ENCODE peak calls at places on chromosomes 12 and 14, in six cellular contexts. G is prostate gland, D is HCT116, I is ovary, N is tibial nerve, O is transverse colon. F is an unnamed sample. For H3K36me3, the result is how much of the 10 kb centered on the place peaks cover.

GRCh38 chr12:27178723-27179398 is 65.2 kb upstream of the STK38L start:
- DNase-seq in N (no peak), G (no peak), D (no peak), O (no peak), I (no peak), F (no peak)

GRCh38 chr14:61388173-61388975 is 67.0 kb downstream of the PRKCH start:
- DNase-seq in N (no peak), G (no peak), O (no peak), I (no peak), D (peak), F (no peak)

GRCh38 chr12:51000245-51000644 is 25.9 kb downstream of the SLC11A2 start:
- DNase-seq in N (no peak), D (no peak), O (no peak), I (no peak), G (no peak), F (no peak)

GRCh38 chr14:30559638-30560071 is 697 bp downstream of the G2E3 start:
- DNase-seq in G (no peak), O (no peak), N (no peak), I (no peak), D (no peak), F (no peak)

GRCh38 chr14:38837333-38838048 is 265.5 kb downstream of the SEC23A start:
- DNase-seq in N (no peak), D (no peak), O (peak), G (no peak), I (no peak), F (no peak)

GRCh38 chr14:50800032-50800431 is 30.9 kb downstream of the NIN start:
- DNase-seq in G (no peak), N (no peak), O (no peak), I (no peak), D (no peak), F (no peak)

GRCh38 chr12:92331383-92331782 is 185.7 kb upstream of the BTG1 start:
- DNase-seq in G (no peak), D (no peak), N (no peak), O (no peak), I (no peak), F (no peak)

GRCh38 chr12:98516184-98516873 is 939 bp downstream of the TMPO start:
- DNase-seq in O (peak), N (peak), D (peak), I (peak), G (peak), F (peak)

GRCh38 chr14:69260246-69260978 is 454 bp downstream of the GALNT16 start:
- DNase-seq in O (no peak), G (no peak), D (no peak), N (no peak), I (peak), F (no peak)

GRCh38 chr14:89276424-89276975 is 140.5 kb downstream of the FOXN3 start:
- DNase-seq in G (no peak), I (no peak), D (no peak), N (no peak), O (peak), F (no peak)

GRCh38 chr14:64137657-64138290 is 156.4 kb downstream of the ESR2 start:
- DNase-seq in N (no peak), I (peak), D (no peak), O (no peak), G (peak), F (no peak)

GRCh38 chr14:80981673-80982072 is 26.3 kb downstream of the TSHR start:
- DNase-seq in G (no peak), O (no peak), D (no peak), N (no peak), I (no peak), F (no peak)

GRCh38 chr14:104396682-104397470 is 182.7 kb upstream of the C14orf180 start:
- DNase-seq in O (no peak), N (no peak), I (no peak), D (no peak), G (no peak), F (no peak)

GRCh38 chr12:66288121-66288520 is 14.2 kb upstream of the HELB start:
- DNase-seq in D (no peak), N (no peak), I (no peak), O (no peak), G (no peak), F (no peak)

GRCh38 chr12:57806677-57807076 is 11.9 kb downstream of the AVIL start:
- DNase-seq in D (no peak), O (no peak), I (no peak), G (no peak), N (no peak), F (no peak)

GRCh38 chr12:57797938-57798337 is 15.4 kb downstream of the TSFM start:
- DNase-seq in D (no peak), G (no peak), I (no peak), N (no peak), O (no peak), F (no peak)

GRCh38 chr12:57800965-57801364 is 17.6 kb downstream of the AVIL start:
- DNase-seq in O (no peak), I (no peak), N (no peak), D (no peak), G (no peak), F (no peak)

GRCh38 chr12:57803317-57803893 is 15.1 kb downstream of the AVIL start:
- DNase-seq in O (peak), N (peak), I (no peak), D (peak), G (no peak), F (no peak)

DNA sequence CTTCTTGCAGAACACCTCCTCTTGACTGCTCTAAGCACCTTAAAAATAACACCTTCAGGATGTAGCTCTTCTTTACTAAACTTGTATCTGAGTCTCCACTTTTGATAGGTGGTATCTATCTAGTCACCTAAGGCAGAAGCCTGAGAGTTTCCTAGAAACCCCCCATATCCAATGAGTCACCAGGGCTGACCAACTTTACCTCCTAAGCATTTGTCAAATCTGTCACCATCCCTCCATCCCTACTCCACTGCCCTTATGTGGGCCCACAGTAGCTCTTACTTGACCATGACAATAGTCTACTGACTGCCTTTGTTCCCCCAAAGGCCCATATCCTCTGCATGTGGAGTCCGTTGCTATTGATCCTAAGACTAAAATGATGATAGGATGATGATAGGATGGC is 15.9 kb downstream of the AVIL start:
- DNase-seq in O (no peak), D (no peak), N (no peak), G (no peak), I (no peak), F (no peak)
- H3K36me3 ChIP-seq in O (under half), D (under half), N (under half), G (under half), I (under half), F (half or more)

GRCh38 chr14:71555654-71556559 is 376.3 kb upstream of the RGS6 start:
- DNase-seq in G (no peak), N (no peak), D (no peak), I (no peak), O (peak), F (no peak)
- H3K4me3 ChIP-seq in G (no peak), N (no peak), D (no peak), I (no peak), O (no peak), F (no peak)

GRCh38 chr14:91333640-91334039 is 84.0 kb downstream of the CCDC88C start:
- DNase-seq in D (no peak), N (no peak), G (no peak), I (no peak), O (no peak), F (no peak)
- H3K36me3 ChIP-seq in D (under half), N (under half), G (under half), I (under half), O (under half), F (half or more)

GRCh38 chr12:55718020-55718419 is 2.2 kb upstream of the RDH5 start:
- DNase-seq in D (no peak), I (no peak), N (no peak), G (no peak), O (no peak), F (no peak)

GRCh38 chr12:55715833-55716581 is at the start of gene BLOC1S1:
- DNase-seq in D (peak), O (peak), N (peak), G (peak), I (peak), F (peak)

GRCh38 chr12:55716582-55717396 is 943 bp downstream of the BLOC1S1 start:
- DNase-seq in G (no peak), D (no peak), I (no peak), N (no peak), O (no peak), F (no peak)

GRCh38 chr12:55718650-55719275 is 1.4 kb upstream of the RDH5 start:
- DNase-seq in I (no peak), O (no peak), N (no peak), G (no peak), D (no peak), F (no peak)

GRCh38 chr12:55717397-55718007 is 1.7 kb downstream of the BLOC1S1 start:
- DNase-seq in I (no peak), N (no peak), D (no peak), O (peak), G (no peak), F (no peak)
- H3K4me3 ChIP-seq in I (no peak), N (peak), D (peak), O (peak), G (no peak), F (peak)

DNA sequence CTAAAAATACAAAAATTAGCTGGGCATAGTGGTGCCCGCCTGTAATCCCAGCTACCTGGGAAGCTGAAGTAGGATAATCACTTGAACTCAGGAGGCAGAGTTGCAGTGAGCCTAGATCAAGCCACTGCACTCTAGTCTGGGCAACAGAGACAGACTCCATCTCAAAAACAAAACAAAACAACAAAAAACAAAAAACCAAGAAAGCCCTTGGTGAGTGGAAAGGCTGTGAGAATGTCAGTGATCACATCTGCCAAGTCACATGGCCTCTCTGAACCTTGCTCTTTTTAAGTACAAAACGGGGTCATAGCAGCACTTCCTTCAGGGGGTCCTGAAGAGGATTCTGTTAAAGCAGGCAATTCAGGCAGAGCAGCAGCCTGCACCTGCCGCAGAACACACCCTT is 9.7 kb downstream of the RPS6KL1 start:
- DNase-seq in I (no peak), G (no peak), D (no peak), O (no peak), N (no peak), F (no peak)
- H3K36me3 ChIP-seq in I (under half), G (under half), D (under half), O (under half), N (under half), F (under half)

DNA sequence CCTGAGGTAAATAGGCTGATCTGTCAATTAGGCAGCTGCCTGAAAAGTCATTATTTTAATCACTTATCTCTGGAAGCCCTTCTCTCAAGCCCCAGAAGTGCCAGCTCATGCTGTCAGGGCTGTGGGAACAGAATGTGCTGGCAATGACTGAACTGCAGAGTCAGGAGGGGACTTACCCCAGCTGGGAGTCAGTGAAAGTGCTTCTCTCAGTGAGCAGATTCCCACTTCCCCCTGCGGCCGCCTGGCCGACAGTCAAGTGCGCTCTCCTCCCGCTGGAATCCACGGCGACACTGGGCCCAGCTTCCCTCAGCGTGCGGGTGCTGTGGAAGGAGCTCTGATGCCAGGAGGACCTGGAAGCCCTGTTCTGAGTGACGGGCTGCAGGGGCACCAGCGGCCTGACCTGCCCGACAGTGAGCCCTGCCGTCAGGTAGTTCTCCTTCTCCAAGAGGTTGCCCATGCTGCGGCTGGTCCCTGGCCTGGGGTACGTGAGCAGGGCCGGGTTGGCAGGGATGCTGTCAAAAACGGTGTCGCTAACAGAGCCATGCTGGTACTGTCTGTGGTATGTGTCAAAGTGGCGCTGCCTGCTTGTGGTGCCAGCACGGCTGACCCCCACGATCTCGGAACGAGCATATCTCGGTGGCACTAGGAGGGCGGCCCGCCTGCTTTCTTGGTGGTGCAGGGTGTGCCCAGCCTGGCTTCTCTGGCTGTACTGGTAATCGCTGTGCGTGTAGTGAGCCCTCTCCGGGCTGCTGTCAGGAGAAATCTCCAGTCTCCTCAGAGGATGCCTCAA is 18.7 kb downstream of the PKP2 start:
- DNase-seq in D (no peak), O (no peak), I (no peak), G (peak), N (no peak), F (no peak)
- H3K4me3 ChIP-seq in D (no peak), O (no peak), I (no peak), G (no peak), N (no peak), F (no peak)

DNA sequence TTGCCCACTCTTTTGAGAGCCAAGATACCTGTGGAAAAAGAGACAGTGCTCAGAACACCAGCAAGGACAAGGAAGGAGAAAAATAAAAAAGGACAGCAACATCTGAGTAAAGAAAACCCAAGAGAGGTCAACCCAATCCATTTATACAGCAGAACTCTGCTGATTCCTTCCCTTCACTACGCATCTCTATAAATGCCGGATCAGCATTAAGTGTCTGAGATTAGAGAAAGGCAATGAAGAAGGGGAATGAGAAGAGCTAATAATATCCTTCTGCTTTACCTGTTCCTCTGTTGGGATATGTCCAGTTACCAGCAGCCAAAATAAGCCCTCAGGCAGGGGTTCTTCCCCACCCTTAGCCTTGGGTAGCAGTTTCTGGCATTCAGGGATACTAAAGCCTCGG is 15.8 kb downstream of the COQ10A start:
- DNase-seq in N (no peak), D (no peak), I (no peak), G (no peak), O (no peak), F (no peak)
- H3K36me3 ChIP-seq in N (under half), D (under half), I (under half), G (under half), O (under half), F (half or more)

GRCh38 chr12:24901975-24902461 is 46.9 kb downstream of the BCAT1 start:
- DNase-seq in N (no peak), G (no peak), I (no peak), O (no peak), D (no peak), F (no peak)

GRCh38 chr12:24902521-24903304 is 46.2 kb downstream of the BCAT1 start:
- DNase-seq in O (no peak), D (no peak), I (no peak), G (no peak), N (no peak), F (no peak)

GRCh38 chr12:24905431-24905830 is 43.5 kb downstream of the BCAT1 start:
- DNase-seq in D (no peak), O (no peak), G (no peak), N (no peak), I (no peak), F (no peak)

GRCh38 chr12:24904871-24905270 is 44.0 kb downstream of the BCAT1 start:
- DNase-seq in N (no peak), G (no peak), I (no peak), D (no peak), O (no peak), F (no peak)

GRCh38 chr12:24903305-24904088 is 45.4 kb downstream of the BCAT1 start:
- DNase-seq in D (no peak), O (no peak), N (no peak), G (no peak), I (no peak), F (no peak)
- H3K4me3 ChIP-seq in D (no peak), O (peak), N (peak), G (peak), I (peak), F (peak)

F was measured in esophagus squamous epithelium.